ENCODE peak calls at places on chromosomes 13 and 19, in nine cellular contexts. Z is IMR-90, J is Peyer's patch, M is body of pancreas, X is tibial nerve, N is GM12878, L is stomach, A is esophagus squamous epithelium, H is sigmoid colon. R is an unnamed sample. For H3K36me3, the result is how much of the 10 kb centered on the place peaks cover.

GRCh38 chr13:50386527-50387123 is 371.4 kb downstream of the KCNRG start:
- DNase-seq in Z (peak), J (no peak), M (no peak), X (peak), N (no peak), L (no peak), A (no peak), H (no peak), R (no peak)

GRCh38 chr19:29519146-29519545 is 6.6 kb upstream of the VSTM2B start:
- DNase-seq in Z (no peak), J (no peak), M (no peak), X (no peak), N (no peak), L (no peak), A (no peak), H (no peak), R (no peak)

GRCh38 chr19:35055715-35056179 is 14.2 kb downstream of the HPN start:
- DNase-seq in Z (no peak), J (no peak), M (peak), X (no peak), N (no peak), L (no peak), A (no peak), H (no peak), R (no peak)

GRCh38 chr13:112128052-112128610 is 61.2 kb downstream of the SOX1 start:
- DNase-seq in Z (no peak), J (no peak), M (no peak), X (no peak), N (no peak), L (no peak), A (no peak), H (peak), R (no peak)

GRCh38 chr19:15169541-15170285 is 31.1 kb downstream of the NOTCH3 start:
- DNase-seq in Z (no peak), J (no peak), M (no peak), X (no peak), N (no peak), L (no peak), A (no peak), H (no peak), R (no peak)

GRCh38 chr19:35585844-35586243 is at the start of gene PMIS2:
- DNase-seq in Z (no peak), J (no peak), M (peak), X (no peak), N (no peak), L (no peak), A (no peak), H (no peak), R (no peak)

GRCh38 chr13:20902438-20903163 is at the start of gene XPO4:
- DNase-seq in Z (peak), J (peak), M (peak), X (peak), N (no peak), L (peak), A (peak), H (peak), R (peak)

GRCh38 chr19:42184401-42184861 is 33.0 kb downstream of the DEDD2 start:
- DNase-seq in Z (peak), J (peak), M (peak), X (peak), N (no peak), L (peak), A (no peak), H (peak), R (peak)

GRCh38 chr19:40650749-40651305 is 39.6 kb downstream of the NUMBL start:
- DNase-seq in Z (peak), J (no peak), M (no peak), X (peak), N (no peak), L (no peak), A (no peak), H (peak), R (no peak)

GRCh38 chr13:61756031-61756430 is 340.4 kb upstream of the PCDH20 start:
- DNase-seq in Z (no peak), J (no peak), M (no peak), X (no peak), N (no peak), L (no peak), A (no peak), H (no peak), R (no peak)

GRCh38 chr19:55688422-55689218 is 13.6 kb downstream of the EPN1 start:
- DNase-seq in Z (no peak), J (peak), M (no peak), X (no peak), N (no peak), L (peak), A (no peak), H (peak), R (no peak)

GRCh38 chr13:64075543-64076271 is 2660.1 kb upstream of the PCDH20 start:
- DNase-seq in Z (no peak), J (no peak), M (no peak), X (no peak), N (no peak), L (peak), A (no peak), H (no peak), R (no peak)

GRCh38 chr13:42905542-42905941 is 86.5 kb downstream of the EPSTI1 start:
- DNase-seq in Z (no peak), J (no peak), M (no peak), X (no peak), N (no peak), L (no peak), A (no peak), H (no peak), R (no peak)

GRCh38 chr19:1671716-1672037 is 19.3 kb upstream of the TCF3 start:
- DNase-seq in Z (no peak), J (no peak), M (no peak), X (no peak), N (no peak), L (no peak), A (no peak), H (no peak), R (no peak)

GRCh38 chr19:39246951-39247669 is 1.5 kb downstream of the IFNL4 start:
- DNase-seq in Z (no peak), J (peak), M (peak), X (no peak), N (no peak), L (no peak), A (no peak), H (no peak), R (no peak)

GRCh38 chr13:29849731-29850212 is 645 bp downstream of the UBL3 start:
- DNase-seq in Z (peak), J (peak), M (peak), X (peak), N (no peak), L (peak), A (no peak), H (peak), R (peak)

GRCh38 chr13:64639206-64639605 is 2590.9 kb downstream of the PCDH9 start:
- DNase-seq in Z (no peak), J (no peak), M (no peak), X (no peak), N (no peak), L (no peak), A (no peak), H (no peak), R (no peak)

GRCh38 chr13:20847298-20847697 is 55.2 kb downstream of the XPO4 start:
- DNase-seq in Z (no peak), J (no peak), M (no peak), X (no peak), N (no peak), L (no peak), A (no peak), H (no peak), R (no peak)

GRCh38 chr13:98033277-98034247 is 80.1 kb downstream of the IPO5 start:
- DNase-seq in Z (peak), J (no peak), M (peak), X (peak), N (no peak), L (no peak), A (no peak), H (no peak), R (no peak)

GRCh38 chr19:57587529-57587928 is 3.6 kb downstream of the ZIK1 start:
- DNase-seq in Z (peak), J (no peak), M (no peak), X (no peak), N (no peak), L (no peak), A (no peak), H (no peak), R (no peak)

GRCh38 chr19:44551850-44552249 is 22.4 kb upstream of the CEACAM20 start:
- DNase-seq in Z (no peak), J (no peak), M (no peak), X (no peak), N (no peak), L (no peak), A (no peak), H (no peak), R (no peak)

GRCh38 chr13:33184131-33184485 is 101.4 kb downstream of the STARD13 start:
- DNase-seq in Z (no peak), J (no peak), M (no peak), X (no peak), N (no peak), L (no peak), A (no peak), H (no peak), R (no peak)

GRCh38 chr13:91308299-91308698 is 39.2 kb upstream of the MIR17HG start:
- DNase-seq in Z (no peak), J (no peak), M (no peak), X (no peak), N (no peak), L (no peak), A (no peak), H (no peak), R (no peak)

GRCh38 chr13:97267418-97268059 is 45.4 kb downstream of the MBNL2 start:
- DNase-seq in Z (no peak), J (no peak), M (no peak), X (no peak), N (no peak), L (no peak), A (no peak), H (no peak), R (no peak)

GRCh38 chr13:106513025-106513424 is 22.4 kb downstream of the EFNB2 start:
- DNase-seq in Z (peak), J (no peak), M (no peak), X (no peak), N (no peak), L (no peak), A (no peak), H (no peak), R (no peak)

GRCh38 chr19:10334340-10335148 is 1.2 kb upstream of the RAVER1 start:
- DNase-seq in Z (peak), J (peak), M (peak), X (peak), N (no peak), L (peak), A (peak), H (peak), R (peak)

GRCh38 chr19:33282036-33282686 is 20.2 kb downstream of the CEBPA start:
- DNase-seq in Z (no peak), J (no peak), M (no peak), X (no peak), N (no peak), L (no peak), A (no peak), H (no peak), R (no peak)

GRCh38 chr13:79749556-79749955 is 268.6 kb downstream of the NDFIP2 start:
- DNase-seq in Z (no peak), J (no peak), M (no peak), X (no peak), N (no peak), L (no peak), A (no peak), H (no peak), R (no peak)

GRCh38 chr13:36275190-36276002 is 22.2 kb downstream of the CCDC169 start:
- DNase-seq in Z (peak), J (no peak), M (peak), X (peak), N (no peak), L (no peak), A (no peak), H (no peak), R (no peak)

GRCh38 chr19:56712609-56713008 is 41.1 kb upstream of the ZNF835 start:
- DNase-seq in Z (no peak), J (no peak), M (peak), X (no peak), N (no peak), L (no peak), A (no peak), H (no peak), R (no peak)

GRCh38 chr19:1355258-1355973 is 28.3 kb upstream of the NDUFS7 start:
- DNase-seq in Z (no peak), J (no peak), M (no peak), X (no peak), N (no peak), L (no peak), A (no peak), H (no peak), R (no peak)

GRCh38 chr13:46012404-46012803 is 40.1 kb downstream of the ZC3H13 start:
- DNase-seq in Z (no peak), J (no peak), M (no peak), X (no peak), N (no peak), L (no peak), A (no peak), H (no peak), R (no peak)

DNA sequence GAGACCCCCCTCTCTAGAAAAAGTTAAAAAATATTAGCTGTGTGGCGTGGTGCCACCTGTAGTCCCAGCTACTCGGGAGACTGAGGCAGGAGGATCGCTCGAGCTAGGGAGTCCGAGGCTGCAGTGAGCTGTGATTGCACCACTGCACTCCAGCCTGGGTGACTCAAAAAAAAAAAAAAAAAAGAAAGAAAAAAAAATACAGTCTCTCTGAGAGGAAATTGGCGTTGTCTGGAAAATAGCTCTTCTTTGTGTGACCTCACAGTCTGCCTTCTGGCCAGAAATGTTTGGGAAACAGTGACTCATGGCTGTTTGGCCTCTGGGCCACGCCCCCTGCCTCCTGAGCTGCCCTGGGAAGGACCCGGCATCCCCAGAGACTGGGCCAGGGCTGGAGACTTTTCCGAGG is 10.7 kb downstream of the MARCHF2 start:
- DNase-seq in Z (peak), J (peak), M (peak), X (peak), N (no peak), L (peak), A (no peak), H (peak), R (peak)
- H3K4me3 ChIP-seq in Z (no peak), J (no peak), M (no peak), X (peak), N (no peak), L (no peak), A (no peak), H (no peak), R (peak)

DNA sequence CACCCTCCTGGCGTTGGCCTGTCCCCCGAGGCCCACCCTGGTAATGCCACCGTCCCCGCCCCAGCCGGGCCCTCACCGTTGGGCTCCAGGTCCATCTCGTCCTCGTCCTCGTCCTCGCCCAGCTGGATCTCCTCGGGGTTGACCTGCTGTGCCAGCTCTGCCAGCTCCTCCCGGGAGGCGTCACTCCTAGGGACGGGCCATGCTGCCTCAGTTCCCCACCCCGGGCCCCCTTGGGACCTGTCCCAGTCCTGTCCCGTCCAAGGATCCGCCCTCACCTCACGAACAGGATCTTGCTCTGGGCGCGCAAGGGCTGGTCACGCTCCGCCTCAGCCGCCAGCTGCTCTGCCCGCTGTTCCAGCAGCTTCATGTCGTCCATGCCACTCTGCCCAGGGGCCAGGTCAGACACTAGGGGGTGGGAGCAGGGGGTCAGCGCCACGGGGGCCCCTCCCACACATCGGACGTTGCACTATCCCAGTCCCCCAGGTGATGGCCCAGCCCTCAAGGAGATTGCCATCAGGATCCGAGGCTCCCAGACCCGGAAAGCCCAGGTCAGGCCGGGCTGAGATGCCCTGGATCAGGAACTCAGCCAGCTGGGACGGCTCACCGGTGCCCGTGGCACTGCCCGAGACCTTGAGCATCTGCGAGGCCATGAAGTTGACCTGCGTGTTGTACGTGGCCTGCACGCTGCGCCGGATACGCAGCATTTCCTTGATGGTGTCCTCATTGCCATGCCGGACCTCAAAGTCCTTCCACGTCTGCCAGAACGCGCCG is 9.5 kb downstream of the XAB2 start:
- DNase-seq in Z (no peak), J (no peak), M (peak), X (no peak), N (no peak), L (peak), A (no peak), H (no peak), R (no peak)
- H3K36me3 ChIP-seq in Z (half or more), J (half or more), M (under half), X (under half), N (under half), L (half or more), A (under half), H (under half), R (under half)

DNA sequence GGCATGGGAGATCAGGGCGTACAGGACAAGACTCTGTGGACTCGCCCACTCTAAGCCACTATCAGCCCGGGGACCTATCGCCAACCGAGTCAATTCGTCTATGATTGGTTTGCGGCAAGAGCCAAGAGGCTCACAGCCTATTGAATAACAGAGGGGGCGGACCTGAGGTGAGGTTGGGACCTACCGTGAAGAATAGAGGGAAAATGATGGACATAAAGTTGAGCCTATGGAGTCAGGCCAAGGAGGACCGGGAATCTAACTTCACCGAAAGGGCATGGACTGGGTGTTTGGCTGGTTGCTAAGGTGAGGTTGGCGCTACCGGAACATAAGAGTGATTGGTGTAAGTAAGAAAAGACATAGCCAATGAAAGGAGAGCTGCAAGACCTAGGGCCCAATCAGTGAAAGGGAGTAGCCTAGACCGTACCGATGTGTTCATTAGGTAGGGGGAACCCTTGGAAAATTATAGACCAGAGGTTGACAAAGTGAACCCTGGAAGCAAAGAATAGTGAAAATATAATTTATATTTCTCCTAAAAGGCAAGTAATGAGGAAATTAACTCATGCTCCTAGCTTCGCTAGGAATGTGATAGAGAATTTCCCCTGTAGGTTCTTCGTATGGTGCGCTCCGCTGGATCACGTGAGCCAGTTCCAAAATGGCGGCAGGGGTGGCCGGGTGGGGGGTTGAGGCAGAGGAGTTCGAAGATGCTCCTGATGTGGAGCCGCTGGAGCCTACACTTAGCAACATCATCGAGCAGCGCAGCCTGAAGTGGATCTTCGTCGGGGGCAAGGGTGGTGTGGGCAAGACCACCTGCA is at the start of gene GET3:
- DNase-seq in Z (peak), J (peak), M (peak), X (peak), N (peak), L (peak), A (peak), H (peak), R (peak)
- TF ChIP-seq POLR2A in Z (peak), J (peak), M (no peak), X (peak), N (peak), L (no peak), A (peak), H (peak), R (peak)

DNA sequence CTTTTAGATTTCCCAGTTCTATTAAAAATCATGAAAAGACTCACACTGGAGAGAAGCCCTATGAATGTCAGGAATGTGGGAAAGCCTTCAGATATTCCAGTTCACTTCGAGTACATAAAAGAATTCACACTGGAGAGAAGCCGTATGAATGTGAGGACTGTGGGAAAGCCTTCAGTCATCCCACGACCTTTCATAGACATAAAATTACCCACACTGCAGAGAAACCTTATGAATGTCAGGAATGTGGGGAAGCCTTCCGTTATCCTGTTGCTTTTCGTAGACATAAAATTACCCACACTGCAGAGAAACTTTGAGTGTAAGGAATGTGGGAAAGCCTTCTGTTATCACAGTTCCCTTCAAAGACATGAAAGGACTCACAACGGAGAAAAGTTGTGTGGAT is 55.2 kb downstream of the ZNF627 start:
- DNase-seq in Z (no peak), J (no peak), M (no peak), X (no peak), N (no peak), L (no peak), A (no peak), H (no peak), R (no peak)
- H3K4me3 ChIP-seq in Z (no peak), J (no peak), M (no peak), X (no peak), N (no peak), L (no peak), A (no peak), H (no peak), R (no peak)

GRCh38 chr19:49091391-49092038 is 6.3 kb downstream of the SNRNP70 start:
- DNase-seq in Z (no peak), J (no peak), M (no peak), X (no peak), N (no peak), L (no peak), A (no peak), H (no peak), R (no peak)

GRCh38 chr19:49097453-49098288 is 12.4 kb downstream of the SNRNP70 start:
- DNase-seq in Z (peak), J (peak), M (peak), X (peak), N (no peak), L (peak), A (no peak), H (peak), R (peak)

GRCh38 chr19:49094505-49095482 is 9.5 kb downstream of the SNRNP70 start:
- DNase-seq in Z (no peak), J (no peak), M (no peak), X (no peak), N (no peak), L (no peak), A (no peak), H (no peak), R (no peak)

GRCh38 chr19:49092686-49093085 is 7.4 kb downstream of the SNRNP70 start:
- DNase-seq in Z (no peak), J (no peak), M (no peak), X (no peak), N (no peak), L (no peak), A (no peak), H (no peak), R (no peak)
- H3K36me3 ChIP-seq in Z (half or more), J (half or more), M (under half), X (under half), N (under half), L (half or more), A (half or more), H (under half), R (half or more)